ENCODE peak calls at places on chromosomes 11 and 22, in eight cellular contexts. G is sigmoid colon, Z is ovary, Y is IMR-90, K is prostate gland, B is breast epithelium, I is endothelial cell of umbilical vein, F is HepG2. H is an unnamed sample.

GRCh38 chr11:76664578-76665061 is 5.9 kb downstream of the LRRC32 start:
- DNase-seq in F (no peak), Z (peak), Y (no peak), G (peak), I (peak), K (no peak), B (no peak), H (no peak)

GRCh38 chr11:118128310-118128709 is 24.3 kb downstream of the SCN4B start:
- DNase-seq in F (no peak), Y (no peak), G (no peak), I (no peak), B (no peak), Z (no peak), K (no peak), H (no peak)

GRCh38 chr11:70926543-70926942 is 325.8 kb downstream of the SHANK2 start:
- DNase-seq in F (no peak), K (no peak), I (no peak), G (no peak), B (no peak), Z (no peak), Y (no peak), H (no peak)

GRCh38 chr22:38758276-38758945 is 2.6 kb upstream of the SUN2 start:
- DNase-seq in B (no peak), G (no peak), F (no peak), Y (no peak), I (no peak), K (no peak), Z (no peak), H (no peak)

GRCh38 chr11:48107188-48107704 is 109.4 kb upstream of the OR4B1 start:
- DNase-seq in Z (no peak), F (no peak), G (no peak), Y (peak), B (no peak), K (no peak), I (no peak), H (peak)

GRCh38 chr11:65353900-65354264 is 669 bp upstream of the TIGD3 start:
- DNase-seq in F (no peak), I (no peak), G (no peak), B (no peak), K (no peak), Z (no peak), Y (no peak), H (no peak)

GRCh38 chr11:106133529-106133928 is 56.1 kb downstream of the AASDHPPT start:
- DNase-seq in K (no peak), Z (no peak), B (no peak), G (no peak), F (no peak), Y (no peak), I (peak), H (no peak)

GRCh38 chr11:88384678-88385015 is 47.1 kb upstream of the CTSC start:
- DNase-seq in G (no peak), Y (peak), K (no peak), Z (no peak), F (no peak), I (no peak), B (no peak), H (no peak)

GRCh38 chr22:48846200-48846599 is 981.5 kb downstream of the BRD1 start:
- DNase-seq in F (no peak), K (no peak), I (no peak), Z (no peak), B (no peak), Y (no peak), G (no peak), H (no peak)

GRCh38 chr11:2265854-2266585 is 4.4 kb downstream of the ASCL2 start:
- DNase-seq in B (peak), Y (no peak), G (no peak), K (peak), Z (no peak), F (no peak), I (no peak), H (peak)

GRCh38 chr22:25564979-25565677 is 653 bp downstream of the GRK3 start:
- DNase-seq in K (peak), G (peak), B (peak), Y (no peak), F (no peak), Z (peak), I (peak), H (no peak)

GRCh38 chr22:10741210-10741609 is 4786.8 kb upstream of the OR11H1 start:
- DNase-seq in G (peak), I (no peak), B (no peak), Z (no peak), K (no peak), F (no peak), Y (no peak), H (no peak)

GRCh38 chr22:19060356-19061009 is 61.7 kb downstream of the DGCR2 start:
- DNase-seq in Y (peak), K (peak), B (no peak), I (no peak), F (no peak), G (peak), Z (no peak), H (no peak)

GRCh38 chr11:131897976-131898375 is 527.6 kb downstream of the NTM start:
- DNase-seq in Z (no peak), K (no peak), Y (peak), B (no peak), G (no peak), F (no peak), I (no peak), H (no peak)

GRCh38 chr11:36385121-36385530 is 89.0 kb downstream of the PRR5L start:
- DNase-seq in I (no peak), F (no peak), K (no peak), G (no peak), B (no peak), Y (peak), Z (no peak), H (no peak)

GRCh38 chr11:126465573-126466287 is 110.2 kb downstream of the ST3GAL4 start:
- DNase-seq in K (no peak), I (no peak), F (no peak), B (no peak), G (no peak), Y (no peak), Z (no peak), H (peak)

GRCh38 chr11:80822248-80822647 is 1381.4 kb upstream of the TENM4 start:
- DNase-seq in B (no peak), K (no peak), G (no peak), I (no peak), F (no peak), Y (no peak), Z (no peak), H (no peak)

GRCh38 chr11:134464981-134465730 is 53.1 kb upstream of the B3GAT1 start:
- DNase-seq in K (no peak), G (peak), Y (no peak), I (no peak), F (no peak), Z (no peak), B (no peak), H (no peak)

GRCh38 chr11:35579557-35580396 is 38.5 kb upstream of the FJX1 start:
- DNase-seq in I (no peak), G (no peak), F (peak), K (no peak), B (no peak), Z (no peak), Y (peak), H (no peak)

GRCh38 chr11:12963789-12964536 is 45.2 kb upstream of the RASSF10 start:
- DNase-seq in Y (peak), I (peak), K (peak), B (peak), G (peak), Z (peak), F (peak), H (peak)

GRCh38 chr22:39498368-39498767 is 3.7 kb upstream of the MIEF1 start:
- DNase-seq in G (no peak), K (peak), I (no peak), B (no peak), Y (no peak), Z (no peak), F (no peak), H (no peak)

GRCh38 chr11:114295676-114296081 is 520 bp upstream of the NNMT start:
- DNase-seq in F (no peak), Z (no peak), K (no peak), G (no peak), I (no peak), B (no peak), Y (no peak), H (no peak)

GRCh38 chr11:94845622-94846021 is 77.5 kb downstream of the AMOTL1 start:
- DNase-seq in Z (no peak), Y (peak), G (peak), I (no peak), K (peak), F (peak), B (peak), H (no peak)

GRCh38 chr11:66728760-66729385 is at the start of gene SPTBN2:
- DNase-seq in I (no peak), Y (no peak), B (no peak), Z (no peak), G (peak), K (no peak), F (no peak), H (no peak)

GRCh38 chr22:24190566-24191208 is 9.4 kb downstream of the SUSD2 start:
- DNase-seq in G (peak), B (no peak), F (no peak), Y (no peak), K (no peak), I (no peak), Z (peak), H (no peak)
- TF ChIP-seq CTCF in G (no peak), B (no peak), F (peak), Y (no peak), K (no peak), I (no peak), Z (no peak), H (no peak)

DNA sequence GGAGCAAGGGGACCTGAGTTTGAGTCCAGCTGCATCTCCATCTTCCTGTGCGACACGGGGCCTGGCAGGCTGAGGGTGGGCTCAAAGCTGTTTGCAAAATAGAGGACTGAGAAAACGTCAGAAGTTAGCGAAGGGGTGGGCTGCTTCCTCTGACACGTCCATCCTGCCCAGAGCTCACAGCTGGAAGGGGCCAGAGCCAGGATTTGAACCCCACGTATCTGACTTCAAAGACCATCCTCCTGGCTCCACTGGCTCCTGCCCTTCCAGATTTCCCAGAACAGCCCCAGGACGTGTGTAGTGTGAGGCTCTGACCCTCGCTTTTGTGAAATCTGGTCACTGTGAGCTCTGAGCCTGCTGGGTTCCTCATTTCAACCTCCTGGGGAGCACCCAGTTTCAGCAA is 56.3 kb downstream of the CD82 start:
- DNase-seq in F (no peak), G (no peak), K (no peak), Z (no peak), Y (no peak), I (no peak), B (peak), H (peak)
- H3K27ac ChIP-seq in F (no peak), G (no peak), K (no peak), Z (no peak), Y (no peak), I (no peak), B (no peak), H (no peak)

DNA sequence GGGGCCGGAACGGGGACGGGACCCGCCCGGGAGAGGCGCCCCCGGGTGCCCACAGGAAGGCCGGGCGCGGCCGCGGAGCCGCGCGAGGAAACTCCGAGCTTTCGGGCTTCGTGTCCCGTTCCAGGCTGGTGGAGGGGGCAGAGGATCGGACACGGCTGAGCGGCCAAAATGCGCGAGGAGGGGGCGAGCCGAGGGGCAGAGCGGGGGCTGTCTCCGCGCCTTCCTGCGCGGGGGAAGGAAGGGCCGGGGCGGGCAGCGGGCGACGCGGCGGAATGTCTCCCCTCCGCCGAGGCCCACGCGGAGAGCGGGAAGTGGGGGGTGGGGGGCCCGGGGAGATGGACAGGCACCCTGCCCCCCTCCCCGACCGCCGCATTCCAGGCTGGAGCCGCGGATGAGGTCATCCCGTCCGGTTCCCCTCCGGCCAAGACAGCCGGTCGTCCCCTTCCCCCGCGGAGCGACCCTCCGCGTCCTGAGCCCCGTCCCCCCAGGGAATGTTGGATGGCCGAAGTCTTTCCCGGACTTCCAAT is 465 bp downstream of the CDC42EP1 start:
- DNase-seq in B (no peak), I (peak), F (no peak), Z (peak), K (no peak), Y (peak), G (peak), H (no peak)
- TF ChIP-seq POLR2A in B (no peak), I (peak), F (peak), Z (peak), K (no peak), Y (peak), G (no peak), H (no peak)

GRCh38 chr22:30526656-30527055 is 19.9 kb downstream of the SEC14L6 start:
- DNase-seq in G (no peak), Y (no peak), Z (no peak), K (no peak), F (no peak), I (no peak), B (no peak), H (no peak)

GRCh38 chr22:30537083-30537731 is 9.3 kb downstream of the SEC14L6 start:
- DNase-seq in Y (no peak), K (no peak), F (no peak), G (no peak), I (no peak), B (no peak), Z (no peak), H (no peak)

GRCh38 chr22:30535182-30535581 is 11.4 kb downstream of the SEC14L6 start:
- DNase-seq in G (no peak), B (no peak), F (no peak), K (no peak), Y (no peak), I (no peak), Z (no peak), H (no peak)

DNA sequence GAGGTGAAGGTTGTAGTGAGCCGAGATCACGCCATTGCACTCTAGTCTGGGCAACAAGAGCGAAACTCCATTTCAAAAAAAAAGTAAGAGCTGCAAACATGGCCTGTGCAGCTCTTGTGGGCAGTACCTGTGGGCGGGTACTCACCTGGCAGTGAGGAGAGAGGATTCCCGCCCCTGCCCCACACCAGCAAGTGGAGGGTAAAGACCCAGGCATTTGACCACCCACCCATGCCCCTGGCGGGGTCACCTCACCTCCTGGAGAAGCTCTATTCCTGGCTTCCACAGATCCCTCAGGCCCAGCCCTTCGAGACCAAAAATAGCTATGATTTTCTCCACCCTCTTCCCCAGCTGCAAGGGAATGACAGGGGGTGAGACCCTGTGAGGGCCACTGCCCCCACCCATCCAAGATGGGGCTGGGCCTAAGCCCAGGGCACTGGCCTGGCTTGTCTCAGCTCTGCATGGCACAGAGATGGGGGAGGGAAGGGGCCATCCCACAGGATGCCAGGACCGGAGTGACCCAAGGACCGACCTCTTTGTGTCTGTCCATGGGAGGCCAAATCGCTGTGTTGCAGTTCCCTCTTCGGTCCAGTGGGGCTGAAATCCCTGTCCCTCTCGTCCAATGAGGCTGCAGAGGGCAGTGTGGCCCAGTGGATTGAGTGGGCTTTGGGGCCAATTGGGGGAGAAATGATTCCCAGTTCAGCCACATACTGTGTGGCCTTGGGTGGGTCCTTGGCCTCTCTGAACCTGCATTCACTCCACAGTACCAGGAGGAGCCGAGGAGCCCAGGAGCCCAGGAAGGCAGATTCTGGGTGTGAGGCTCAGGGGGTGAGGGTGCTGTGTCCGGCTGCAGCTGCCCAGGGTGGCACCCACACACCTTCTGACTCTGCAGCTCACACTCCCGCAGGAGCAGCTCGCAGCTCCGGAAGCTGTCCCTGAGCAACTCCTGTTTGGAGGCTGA is 14.6 kb downstream of the SEC14L6 start:
- DNase-seq in Z (no peak), B (no peak), Y (no peak), I (no peak), K (no peak), F (no peak), G (no peak), H (no peak)
- TF ChIP-seq CTCF in Z (no peak), B (no peak), Y (no peak), I (no peak), K (no peak), F (no peak), G (no peak), H (peak)

DNA sequence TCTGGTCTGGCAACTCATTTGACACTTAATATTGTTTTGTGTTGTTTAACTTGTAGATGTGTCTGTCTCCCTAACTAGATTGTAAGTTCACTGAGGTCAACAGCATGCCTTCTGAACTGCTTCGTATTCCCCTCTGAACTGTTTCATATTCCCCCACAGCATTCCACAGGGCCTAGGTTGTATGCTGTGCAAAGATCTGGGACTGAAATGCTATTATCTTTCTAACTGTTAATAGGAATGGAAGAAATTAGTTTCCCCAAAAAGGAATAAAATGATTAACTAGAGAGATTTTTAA is 38.2 kb downstream of the ZNRF3 start:
- DNase-seq in G (no peak), Z (no peak), F (peak), K (no peak), I (no peak), B (no peak), Y (no peak), H (no peak)
- H3K27ac ChIP-seq in G (no peak), Z (no peak), F (peak), K (no peak), I (no peak), B (no peak), Y (no peak), H (no peak)

DNA sequence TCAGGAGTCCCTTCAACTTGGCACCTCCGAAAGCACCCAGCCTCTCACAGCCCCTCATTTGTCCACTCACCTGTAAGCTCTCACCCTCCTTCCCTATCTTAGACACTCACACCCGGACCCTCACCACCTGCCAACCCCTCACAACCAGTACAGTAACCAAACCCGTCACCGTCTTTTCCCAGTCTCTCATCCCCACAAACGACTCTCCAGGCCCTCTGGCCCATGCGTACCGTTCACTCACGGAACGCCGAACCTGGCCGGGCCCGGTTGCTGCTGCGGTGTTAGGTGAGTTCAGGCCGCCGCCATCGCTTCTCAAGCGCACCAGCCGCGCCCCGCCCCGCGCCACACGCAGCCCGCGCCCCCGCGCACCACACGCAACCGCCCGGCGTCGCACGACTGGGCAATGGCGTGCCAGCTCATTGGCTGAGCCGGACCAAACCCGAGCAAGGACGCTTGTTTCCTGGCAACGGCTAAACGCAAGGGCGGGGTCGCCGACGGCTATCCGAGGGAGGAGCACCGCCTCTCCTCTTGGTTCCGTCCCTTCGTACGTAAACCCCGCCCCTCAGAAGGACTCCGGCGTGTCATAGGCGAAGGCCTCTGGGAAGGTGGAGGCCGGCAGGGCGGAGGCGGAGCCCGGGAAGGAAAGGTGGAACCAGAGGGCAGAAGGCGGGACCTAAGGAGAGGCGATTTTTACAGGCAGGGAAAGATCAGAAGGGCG is at the start of gene FHIP1B:
- DNase-seq in I (peak), B (peak), K (peak), G (peak), Z (peak), Y (peak), F (peak), H (peak)
- TF ChIP-seq POLR2A in I (no peak), B (peak), K (peak), G (peak), Z (peak), Y (peak), F (no peak), H (peak)

GRCh38 chr11:115503083-115503885 is 931 bp downstream of the CADM1 start:
- DNase-seq in I (peak), Z (peak), F (peak), G (peak), B (peak), K (peak), Y (peak), H (no peak)
- TF ChIP-seq CTCF in I (no peak), Z (no peak), F (peak), G (peak), B (no peak), K (peak), Y (peak), H (no peak)

GRCh38 chr22:45541580-45541979 is 38.9 kb downstream of the FBLN1 start:
- DNase-seq in B (no peak), Z (no peak), K (no peak), F (no peak), I (no peak), G (no peak), Y (no peak), H (no peak)

GRCh38 chr22:45535400-45535799 is 32.7 kb downstream of the FBLN1 start:
- DNase-seq in F (no peak), K (no peak), B (no peak), Y (no peak), G (no peak), I (no peak), Z (no peak), H (no peak)

GRCh38 chr22:45540122-45540521 is 37.4 kb downstream of the FBLN1 start:
- DNase-seq in B (no peak), F (no peak), Y (no peak), I (no peak), K (no peak), Z (no peak), G (no peak), H (no peak)

GRCh38 chr22:45537734-45538181 is 35.1 kb downstream of the FBLN1 start:
- DNase-seq in I (no peak), F (no peak), G (peak), Y (peak), Z (peak), K (peak), B (peak), H (peak)

GRCh38 chr22:45538284-45538683 is 35.6 kb downstream of the FBLN1 start:
- DNase-seq in Z (no peak), F (no peak), G (no peak), Y (no peak), I (no peak), B (peak), K (peak), H (no peak)
- H3K27ac ChIP-seq in Z (no peak), F (no peak), G (peak), Y (peak), I (no peak), B (peak), K (peak), H (peak)

H was measured in Peyer's patch.